ENCODE peak calls at places on chromosome 20, in five cellular contexts. One of them, this sample, is unnamed.

GRCh38 chr20:20365593-20365992 is 2.3 kb upstream of the INSM1 start:
- DNase-seq in stimulated activated CD4-positive, alpha-beta T cell treated with anti-CD3 and anti-CD28 coated beads, TNF-alpha, amount 100 ng/mL, for 48 hours: no peak
- DNase-seq in lower lobe of right lung: no peak
- DNase-seq in CD8-positive, alpha-beta memory T cell: no peak
- DNase-seq in iris pigment epithelial cell: no peak
- DNase-seq in this sample: no peak

GRCh38 chr20:36248836-36249235 is 12.6 kb downstream of the AAR2 start:
- DNase-seq in stimulated activated CD4-positive, alpha-beta T cell treated with anti-CD3 and anti-CD28 coated beads, TNF-alpha, amount 100 ng/mL, for 48 hours: no peak
- DNase-seq in lower lobe of right lung: no peak
- DNase-seq in CD8-positive, alpha-beta memory T cell: no peak
- DNase-seq in iris pigment epithelial cell: no peak
- DNase-seq in this sample: no peak

GRCh38 chr20:675453-676314 is at the start of gene SCRT2:
- DNase-seq in stimulated activated CD4-positive, alpha-beta T cell treated with anti-CD3 and anti-CD28 coated beads, TNF-alpha, amount 100 ng/mL, for 48 hours: peak
- DNase-seq in lower lobe of right lung: peak
- DNase-seq in CD8-positive, alpha-beta memory T cell: peak
- DNase-seq in iris pigment epithelial cell: peak
- DNase-seq in this sample: peak

GRCh38 chr20:15546624-15547023 is 1026.6 kb downstream of the KIF16B start:
- DNase-seq in stimulated activated CD4-positive, alpha-beta T cell treated with anti-CD3 and anti-CD28 coated beads, TNF-alpha, amount 100 ng/mL, for 48 hours: no peak
- DNase-seq in lower lobe of right lung: no peak
- DNase-seq in CD8-positive, alpha-beta memory T cell: no peak
- DNase-seq in iris pigment epithelial cell: no peak
- DNase-seq in this sample: no peak

GRCh38 chr20:58828141-58828540 is 22.6 kb downstream of the GNAS-AS1 start:
- DNase-seq in stimulated activated CD4-positive, alpha-beta T cell treated with anti-CD3 and anti-CD28 coated beads, TNF-alpha, amount 100 ng/mL, for 48 hours: no peak
- DNase-seq in lower lobe of right lung: no peak
- DNase-seq in CD8-positive, alpha-beta memory T cell: no peak
- DNase-seq in iris pigment epithelial cell: no peak
- DNase-seq in this sample: no peak

GRCh38 chr20:58967652-58968429 is 13.2 kb upstream of the NELFCD start:
- DNase-seq in stimulated activated CD4-positive, alpha-beta T cell treated with anti-CD3 and anti-CD28 coated beads, TNF-alpha, amount 100 ng/mL, for 48 hours: no peak
- DNase-seq in lower lobe of right lung: no peak
- DNase-seq in CD8-positive, alpha-beta memory T cell: no peak
- DNase-seq in iris pigment epithelial cell: no peak
- DNase-seq in this sample: no peak

GRCh38 chr20:47027456-47027855 is 132.8 kb downstream of the EYA2 start:
- DNase-seq in stimulated activated CD4-positive, alpha-beta T cell treated with anti-CD3 and anti-CD28 coated beads, TNF-alpha, amount 100 ng/mL, for 48 hours: no peak
- DNase-seq in lower lobe of right lung: no peak
- DNase-seq in CD8-positive, alpha-beta memory T cell: no peak
- DNase-seq in iris pigment epithelial cell: no peak
- DNase-seq in this sample: no peak

GRCh38 chr20:37081717-37082289 is 14.0 kb downstream of the RBL1 start:
- DNase-seq in stimulated activated CD4-positive, alpha-beta T cell treated with anti-CD3 and anti-CD28 coated beads, TNF-alpha, amount 100 ng/mL, for 48 hours: no peak
- DNase-seq in lower lobe of right lung: no peak
- DNase-seq in CD8-positive, alpha-beta memory T cell: peak
- DNase-seq in iris pigment epithelial cell: peak
- DNase-seq in this sample: peak

GRCh38 chr20:1912056-1912455 is 16.8 kb downstream of the SIRPA start:
- DNase-seq in stimulated activated CD4-positive, alpha-beta T cell treated with anti-CD3 and anti-CD28 coated beads, TNF-alpha, amount 100 ng/mL, for 48 hours: no peak
- DNase-seq in lower lobe of right lung: no peak
- DNase-seq in CD8-positive, alpha-beta memory T cell: no peak
- DNase-seq in iris pigment epithelial cell: no peak
- DNase-seq in this sample: no peak

This sample was measured in activated T-cell treated with anti-CD3 and anti-CD28 coated beads for 24 hours.